ENCODE peak calls at places on chromosome 18, in five cellular contexts. One of them, this sample, is unnamed.

GRCh38 chr18:45667056-45667455 is 51.8 kb downstream of the SLC14A2 start:
- DNase-seq in NCI-H1105 treated with DMSO at 0.1 percent for 48 hours: no peak
- DNase-seq in C1 segment of cervical spinal cord: no peak
- DNase-seq in amniotic epithelial cell: no peak
- DNase-seq in T-helper 1 cell: no peak
- DNase-seq in this sample: no peak

GRCh38 chr18:12282436-12283039 is 25.5 kb upstream of the TUBB6 start:
- DNase-seq in amniotic epithelial cell: peak
- DNase-seq in T-helper 1 cell: no peak
- DNase-seq in NCI-H1105 treated with DMSO at 0.1 percent for 48 hours: no peak
- DNase-seq in C1 segment of cervical spinal cord: no peak
- DNase-seq in this sample: no peak

GRCh38 chr18:3720818-3721545 is 271.0 kb downstream of the TGIF1 start:
- DNase-seq in T-helper 1 cell: no peak
- DNase-seq in amniotic epithelial cell: peak
- DNase-seq in C1 segment of cervical spinal cord: no peak
- DNase-seq in NCI-H1105 treated with DMSO at 0.1 percent for 48 hours: peak
- DNase-seq in this sample: no peak

GRCh38 chr18:35111086-35111485 is 69.9 kb downstream of the MAPRE2 start:
- DNase-seq in amniotic epithelial cell: no peak
- DNase-seq in T-helper 1 cell: no peak
- DNase-seq in C1 segment of cervical spinal cord: no peak
- DNase-seq in NCI-H1105 treated with DMSO at 0.1 percent for 48 hours: no peak
- DNase-seq in this sample: no peak

GRCh38 chr18:50961974-50962373 is 5.9 kb upstream of the ELAC1 start:
- DNase-seq in C1 segment of cervical spinal cord: no peak
- DNase-seq in NCI-H1105 treated with DMSO at 0.1 percent for 48 hours: no peak
- DNase-seq in amniotic epithelial cell: peak
- DNase-seq in T-helper 1 cell: no peak
- DNase-seq in this sample: no peak

GRCh38 chr18:59606193-59607175 is 90.7 kb downstream of the CCBE1 start:
- DNase-seq in C1 segment of cervical spinal cord: no peak
- DNase-seq in NCI-H1105 treated with DMSO at 0.1 percent for 48 hours: no peak
- DNase-seq in T-helper 1 cell: no peak
- DNase-seq in amniotic epithelial cell: peak
- DNase-seq in this sample: no peak

GRCh38 chr18:63137999-63138448 is 181.5 kb downstream of the BCL2 start:
- DNase-seq in NCI-H1105 treated with DMSO at 0.1 percent for 48 hours: no peak
- DNase-seq in T-helper 1 cell: peak
- DNase-seq in amniotic epithelial cell: no peak
- DNase-seq in C1 segment of cervical spinal cord: no peak
- DNase-seq in this sample: peak

GRCh38 chr18:37341016-37341415 is 224.6 kb downstream of the CELF4 start:
- DNase-seq in NCI-H1105 treated with DMSO at 0.1 percent for 48 hours: no peak
- DNase-seq in C1 segment of cervical spinal cord: no peak
- DNase-seq in amniotic epithelial cell: no peak
- DNase-seq in T-helper 1 cell: no peak
- DNase-seq in this sample: no peak

GRCh38 chr18:77130229-77131099 is 2.1 kb downstream of the MBP start:
- DNase-seq in NCI-H1105 treated with DMSO at 0.1 percent for 48 hours: no peak
- DNase-seq in amniotic epithelial cell: no peak
- DNase-seq in C1 segment of cervical spinal cord: no peak
- DNase-seq in T-helper 1 cell: no peak
- DNase-seq in this sample: no peak

GRCh38 chr18:58915006-58915799 is 50.5 kb downstream of the ZNF532 start:
- DNase-seq in C1 segment of cervical spinal cord: no peak
- DNase-seq in T-helper 1 cell: no peak
- DNase-seq in NCI-H1105 treated with DMSO at 0.1 percent for 48 hours: no peak
- DNase-seq in amniotic epithelial cell: no peak
- DNase-seq in this sample: no peak

GRCh38 chr18:48821251-48821590 is 129.5 kb downstream of the SMAD7 start:
- DNase-seq in NCI-H1105 treated with DMSO at 0.1 percent for 48 hours: no peak
- DNase-seq in amniotic epithelial cell: no peak
- DNase-seq in T-helper 1 cell: no peak
- DNase-seq in C1 segment of cervical spinal cord: no peak
- DNase-seq in this sample: no peak